ENCODE peak calls at places on chromosome 21, in four cellular contexts. J is upper lobe of right lung, O is pancreas, S is A549. Q is an unnamed sample. For H3K4me1, the result is how much of the 10 kb centered on the place peaks cover.

GRCh38 chr21:16071082-16071481 is 341.3 kb downstream of the USP25 start:
- DNase-seq in J (no peak), O (no peak), S (no peak), Q (peak)

GRCh38 chr21:17784604-17785402 is 34.4 kb downstream of the C21orf91 start:
- DNase-seq in J (no peak), O (no peak), S (no peak), Q (no peak)

GRCh38 chr21:25561668-25562641 is 45.3 kb downstream of the MRPL39 start:
- DNase-seq in J (peak), O (peak), S (no peak), Q (no peak)

GRCh38 chr21:38544681-38545080 is 46.4 kb upstream of the ERG start:
- DNase-seq in J (no peak), O (no peak), S (no peak), Q (no peak)

GRCh38 chr21:15754640-15755039 is 24.9 kb downstream of the USP25 start:
- DNase-seq in J (no peak), O (no peak), S (no peak), Q (no peak)

GRCh38 chr21:27298465-27298864 is 331.6 kb upstream of the ADAMTS5 start:
- DNase-seq in J (no peak), O (no peak), S (no peak), Q (no peak)

GRCh38 chr21:46551636-46552241 is 53.1 kb downstream of the S100B start:
- DNase-seq in J (peak), O (no peak), S (no peak), Q (no peak)

GRCh38 chr21:39062196-39062900 is 120.9 kb downstream of the PSMG1 start:
- DNase-seq in J (no peak), O (no peak), S (no peak), Q (no peak)

GRCh38 chr21:16534408-16535099 is 804.8 kb downstream of the USP25 start:
- DNase-seq in J (no peak), O (peak), S (peak), Q (peak)

GRCh38 chr21:31284797-31285397 is 59.2 kb downstream of the TIAM1 start:
- DNase-seq in J (no peak), O (no peak), S (no peak), Q (no peak)

GRCh38 chr21:32566990-32567389 is 18.3 kb downstream of the TCP10L start:
- DNase-seq in J (no peak), O (no peak), S (no peak), Q (no peak)

DNA sequence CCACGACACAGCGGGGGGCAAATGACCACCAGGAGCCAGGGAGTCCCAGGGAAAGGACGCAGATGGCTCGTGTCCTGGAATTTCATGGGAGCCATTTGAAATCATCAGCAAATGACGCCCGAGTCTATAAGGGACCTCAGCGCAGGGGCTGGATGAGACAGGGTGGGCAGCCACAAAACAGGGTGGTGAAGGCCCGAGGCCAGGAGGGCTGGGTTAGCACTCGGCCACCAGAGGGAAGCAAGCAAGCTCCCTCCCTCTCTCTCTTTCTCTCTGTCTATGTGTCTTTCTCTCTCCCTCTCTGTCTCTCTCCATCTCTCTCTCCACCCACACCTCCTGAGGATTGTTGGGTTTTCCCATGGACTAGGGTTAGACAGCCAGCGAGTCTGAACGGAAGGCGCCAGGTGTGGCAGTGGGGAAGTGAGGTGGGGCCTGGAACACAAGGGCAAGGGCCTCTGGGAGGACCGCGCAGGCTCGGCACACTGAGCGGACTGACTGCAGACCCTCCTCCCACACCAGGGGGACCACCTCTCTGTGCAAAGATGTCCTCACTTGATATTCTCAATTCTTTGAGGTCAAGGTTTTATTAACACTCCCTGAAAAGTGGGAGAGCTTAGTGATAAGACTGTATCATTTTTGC is 73.8 kb upstream of the TMPRSS2 start:
- DNase-seq in J (peak), O (no peak), S (no peak), Q (no peak)
- TF ChIP-seq CTCF in J (no peak), O (no peak), S (no peak), Q (no peak)

DNA sequence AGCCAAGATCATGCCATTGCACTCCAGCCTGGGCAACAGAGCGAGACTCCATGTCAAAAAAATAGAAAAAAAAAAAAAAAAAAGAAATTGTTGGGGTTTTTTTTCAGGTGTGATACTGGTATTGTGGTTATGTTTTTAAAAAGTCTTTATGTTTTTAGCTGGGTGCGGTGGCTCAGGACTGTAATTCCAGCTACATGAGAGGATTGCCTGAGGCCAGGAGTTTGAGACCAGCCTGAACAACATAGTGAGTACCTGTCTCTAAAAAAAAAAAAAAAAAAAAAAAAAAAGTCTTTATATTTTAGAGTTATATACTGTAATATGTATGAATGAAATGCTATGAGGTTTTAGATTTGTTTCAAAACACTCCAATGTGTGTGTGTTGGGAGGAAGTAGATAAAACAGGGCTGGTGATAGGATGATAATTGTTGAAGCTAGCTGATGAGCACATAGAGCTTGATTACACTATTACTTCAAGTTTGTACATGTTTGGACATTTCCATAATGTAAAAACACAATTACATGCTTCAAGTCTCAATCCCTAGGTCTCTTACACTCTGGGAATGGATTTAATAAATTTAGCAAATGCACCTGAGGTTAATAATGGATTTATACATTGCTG is 30.2 kb upstream of the ATP5PO start:
- DNase-seq in J (no peak), O (no peak), S (no peak), Q (no peak)
- H3K4me1 ChIP-seq in J (under half), O (under half), S (under half), Q (under half)

DNA sequence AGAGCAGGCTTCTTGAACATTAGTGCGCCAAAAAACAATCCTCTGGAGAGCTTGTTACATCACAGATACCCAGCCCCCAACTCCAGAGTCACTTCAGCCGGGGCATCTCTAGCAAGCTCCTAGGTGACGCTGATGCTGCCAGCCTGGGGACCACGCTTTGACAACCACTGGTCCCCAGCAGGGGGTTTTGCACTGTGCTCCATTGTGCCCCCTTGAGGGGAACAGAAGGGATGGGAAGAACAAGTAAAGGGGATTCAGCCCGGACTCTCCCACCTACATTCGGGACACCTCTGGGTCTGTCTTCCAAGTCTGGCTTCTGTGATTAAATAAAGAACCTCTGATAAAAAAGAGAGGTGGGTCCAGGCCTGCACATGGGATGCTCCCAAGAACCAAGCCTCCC is 60.4 kb downstream of the ATP5PO start:
- DNase-seq in J (no peak), O (no peak), S (no peak), Q (no peak)
- TF ChIP-seq CTCF in J (no peak), O (no peak), S (no peak), Q (peak)

DNA sequence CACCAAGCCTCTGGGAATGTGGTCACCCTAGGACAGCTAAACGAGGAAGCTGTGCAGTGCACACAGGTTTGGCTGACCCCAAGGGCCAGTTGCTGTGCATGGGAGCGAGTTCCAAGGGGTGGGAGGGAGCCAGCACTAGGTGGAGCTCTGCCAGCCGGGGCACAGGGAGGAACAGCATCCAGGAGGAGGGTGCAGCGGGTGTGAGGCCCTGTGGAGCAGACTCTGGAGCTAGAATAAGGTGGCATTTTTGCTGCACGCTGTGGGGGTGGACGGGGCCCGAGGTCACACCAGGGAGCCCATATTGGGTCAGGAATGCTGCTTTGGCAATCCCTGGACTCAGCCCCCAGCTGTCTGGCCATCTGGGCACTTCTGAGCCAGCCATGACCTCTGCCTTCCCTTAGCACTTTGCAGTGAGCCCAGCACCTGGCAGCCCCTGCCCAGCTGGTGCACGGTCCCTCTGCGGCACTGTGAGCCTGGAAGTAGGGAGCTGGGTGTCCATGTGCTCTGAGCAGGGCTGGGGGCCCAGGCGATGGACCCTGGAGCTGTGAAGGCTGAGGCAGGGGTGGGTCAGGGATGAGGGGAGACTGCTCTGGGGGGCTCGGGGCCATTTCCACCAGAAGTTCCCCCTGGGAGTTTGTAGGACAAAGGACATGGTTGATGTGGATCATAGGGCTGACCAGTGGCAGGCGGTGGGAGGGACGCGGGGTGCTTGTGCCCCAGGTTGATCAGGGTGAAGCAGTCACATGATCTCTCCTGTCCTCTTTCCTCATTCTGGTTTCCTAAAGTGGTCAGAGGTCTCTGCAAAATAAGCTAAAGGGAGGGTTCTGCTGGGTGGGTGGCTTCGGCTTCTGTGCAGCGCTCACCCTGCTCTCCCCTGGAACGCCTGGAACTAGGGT is 8.9 kb downstream of the PDXK start:
- DNase-seq in J (peak), O (peak), S (peak), Q (no peak)
- H3K4me1 ChIP-seq in J (half or more), O (under half), S (half or more), Q (half or more)

GRCh38 chr21:36429672-36430546 is 44.7 kb downstream of the CHAF1B start:
- DNase-seq in J (peak), O (no peak), S (peak), Q (no peak)

GRCh38 chr21:36427502-36427901 is 42.3 kb downstream of the CHAF1B start:
- DNase-seq in J (no peak), O (no peak), S (no peak), Q (no peak)

GRCh38 chr21:36430841-36431240 is 45.6 kb downstream of the CHAF1B start:
- DNase-seq in J (no peak), O (no peak), S (no peak), Q (no peak)

GRCh38 chr21:36431252-36431651 is 46.1 kb downstream of the CHAF1B start:
- DNase-seq in J (no peak), O (no peak), S (no peak), Q (no peak)

DNA sequence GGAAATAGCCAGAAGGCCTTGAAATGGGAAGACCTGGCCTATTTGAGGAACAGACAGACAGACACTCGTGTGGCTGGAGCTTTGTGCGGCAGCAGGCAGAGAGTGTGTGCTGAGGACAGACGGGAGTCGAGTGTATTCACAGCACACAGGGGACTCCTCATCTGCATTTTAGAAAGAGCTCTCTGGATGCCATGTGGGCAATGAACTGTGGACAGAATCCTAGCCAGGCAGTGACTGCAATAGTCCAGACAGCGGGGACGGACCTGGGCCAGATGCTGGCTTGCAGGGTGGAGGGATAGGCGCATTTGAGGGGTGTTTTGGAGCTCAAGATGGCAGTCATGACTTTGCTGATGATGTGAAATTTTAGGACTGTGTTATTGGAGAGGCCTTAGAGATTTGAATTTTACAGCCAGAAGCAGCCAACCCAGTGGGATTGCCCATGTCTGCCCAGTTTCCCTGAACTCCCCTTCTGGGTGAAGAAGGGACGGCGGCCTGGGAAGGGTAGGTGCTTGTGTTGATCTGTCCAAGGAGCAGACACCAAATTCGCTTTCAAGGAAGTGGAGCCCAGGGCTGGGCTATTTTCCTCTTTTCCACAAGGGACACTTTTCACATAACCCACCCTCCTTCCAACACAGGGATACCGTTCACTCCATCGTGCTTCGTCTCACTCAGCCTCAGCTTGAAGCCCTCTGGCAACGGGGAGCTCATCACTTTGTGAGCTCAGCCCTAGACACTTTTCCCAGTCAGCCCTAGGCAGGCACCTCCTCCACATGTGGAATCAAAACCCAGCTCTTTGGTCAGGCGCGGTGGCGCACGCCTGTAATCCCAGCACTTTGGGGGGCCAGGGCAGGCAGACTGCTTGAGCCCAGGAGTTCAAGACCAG is 43.8 kb downstream of the CHAF1B start:
- DNase-seq in J (no peak), O (no peak), S (no peak), Q (no peak)
- TF ChIP-seq CTCF in J (no peak), O (no peak), S (no peak), Q (no peak)

DNA sequence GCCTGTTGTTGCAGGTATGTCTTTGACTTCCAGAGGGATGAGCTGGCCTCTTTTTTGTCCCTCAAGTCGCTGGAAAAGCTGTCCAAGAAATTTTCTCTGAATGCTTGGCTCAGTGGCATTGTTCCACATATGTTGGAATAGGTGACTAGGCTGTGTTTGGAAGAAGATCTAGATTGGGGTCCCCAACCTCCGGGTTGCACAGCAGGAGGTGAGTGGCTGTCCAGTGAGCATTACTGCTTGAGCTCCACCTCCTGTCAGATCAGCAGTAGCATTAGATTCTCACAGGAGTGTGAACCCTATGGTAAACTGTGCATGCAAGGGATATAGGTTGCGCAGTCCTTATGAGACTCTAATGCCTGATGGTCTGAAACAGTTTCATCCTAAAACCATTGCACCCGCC is 18.1 kb downstream of the BACH1 start:
- DNase-seq in J (no peak), O (no peak), S (no peak), Q (no peak)
- H3K4me1 ChIP-seq in J (under half), O (under half), S (under half), Q (under half)

GRCh38 chr21:40926238-40926637 is 79.3 kb upstream of the DSCAM start:
- DNase-seq in J (no peak), O (no peak), S (no peak), Q (no peak)

GRCh38 chr21:40923914-40924313 is 77.0 kb upstream of the DSCAM start:
- DNase-seq in J (no peak), O (no peak), S (no peak), Q (no peak)

GRCh38 chr21:40925481-40925880 is 78.5 kb upstream of the DSCAM start:
- DNase-seq in J (no peak), O (no peak), S (no peak), Q (no peak)

GRCh38 chr21:40924641-40925040 is 77.7 kb upstream of the DSCAM start:
- DNase-seq in J (no peak), O (no peak), S (no peak), Q (no peak)

GRCh38 chr21:40923361-40923760 is 76.4 kb upstream of the DSCAM start:
- DNase-seq in J (no peak), O (no peak), S (no peak), Q (peak)
- TF ChIP-seq CTCF in J (no peak), O (no peak), S (no peak), Q (no peak)

DNA sequence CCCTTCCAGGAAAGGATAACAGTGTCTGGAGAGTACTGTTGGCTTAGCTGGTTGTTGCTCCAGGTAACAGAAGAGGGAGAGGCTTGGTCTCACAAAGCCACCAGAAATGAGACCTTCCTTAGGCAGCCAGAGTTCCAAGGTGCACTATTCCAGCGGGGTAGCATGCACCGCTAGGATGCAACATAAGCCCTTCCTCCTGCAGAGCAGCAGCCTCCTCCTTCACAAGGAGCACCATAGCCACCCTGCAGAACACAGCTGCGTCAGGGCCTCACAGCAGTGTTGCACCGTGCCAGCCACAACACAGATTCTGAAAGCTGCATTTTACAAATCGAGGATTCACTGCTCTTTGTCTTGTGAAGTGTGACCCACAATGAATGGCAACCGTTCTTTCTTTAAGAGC is 142.0 kb downstream of the CLIC6 start:
- DNase-seq in J (no peak), O (no peak), S (no peak), Q (no peak)
- H3K4me1 ChIP-seq in J (under half), O (under half), S (half or more), Q (under half)

DNA sequence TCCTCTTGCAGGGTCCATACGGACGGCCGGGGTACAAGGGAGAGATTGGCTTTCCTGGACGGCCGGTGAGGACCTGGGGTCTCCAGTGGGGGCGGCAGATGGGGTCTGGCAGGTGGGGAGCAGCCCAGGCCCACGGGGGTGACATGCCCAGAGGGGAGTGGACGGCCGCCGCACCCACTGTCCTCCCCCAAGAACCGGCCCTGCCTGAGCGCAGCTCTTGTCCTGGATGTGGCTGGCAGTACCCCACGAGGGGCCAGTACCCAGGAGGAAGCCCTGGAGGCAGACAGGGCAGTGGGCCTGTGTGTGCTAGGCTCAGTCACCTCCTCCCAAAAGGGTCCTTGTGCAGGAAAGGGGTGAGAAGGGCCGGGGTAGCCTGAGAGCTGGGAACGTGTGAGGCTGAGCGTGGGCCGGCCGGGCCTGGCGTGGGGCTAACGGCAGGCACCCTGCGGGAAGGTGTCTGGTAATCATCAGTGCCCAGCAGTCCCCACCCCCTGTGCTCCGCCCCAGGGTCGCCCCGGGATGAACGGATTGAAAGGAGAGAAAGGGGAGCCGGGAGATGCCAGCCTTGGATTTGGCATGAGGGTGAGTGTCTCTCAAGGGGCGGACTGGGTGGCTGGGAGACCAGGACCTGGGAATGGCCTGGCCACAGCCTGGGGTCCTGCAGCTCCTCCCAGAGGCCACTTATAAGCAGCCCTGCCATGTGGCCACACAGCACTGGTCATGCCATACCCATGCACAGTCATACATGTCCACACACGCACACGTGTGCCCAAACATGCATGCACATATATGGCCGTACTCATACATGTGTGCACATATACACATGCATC is 47.2 kb downstream of the SLC19A1 start:
- DNase-seq in J (no peak), O (peak), S (no peak), Q (no peak)
- TF ChIP-seq CTCF in J (no peak), O (no peak), S (no peak), Q (no peak)